ENCODE peak calls at places on chromosomes 13 and 19, in five cellular contexts. J, D, C, W and L are unnamed samples. For H3K9me3, the result is how much of the 10 kb centered on the place peaks cover.

GRCh38 chr19:28341810-28342350 is 871.1 kb downstream of the UQCRFS1 start:
- DNase-seq in J (no peak), D (no peak), C (no peak), W (no peak), L (no peak)

GRCh38 chr19:46489445-46490272 is 6.0 kb downstream of the PNMA8B start:
- DNase-seq in J (no peak), D (no peak), C (no peak), W (peak), L (no peak)

GRCh38 chr19:48837081-48837524 is 812 bp upstream of the HSD17B14 start:
- DNase-seq in J (peak), D (no peak), C (no peak), W (peak), L (peak)

GRCh38 chr13:74825170-74825948 is 656.6 kb downstream of the TBC1D4 start:
- DNase-seq in J (no peak), D (no peak), C (no peak), W (no peak), L (no peak)

GRCh38 chr19:40392894-40393517 is 3.0 kb upstream of the HIPK4 start:
- DNase-seq in J (peak), D (peak), C (no peak), W (no peak), L (peak)

GRCh38 chr13:34152996-34153395 is 335.0 kb downstream of the RFC3 start:
- DNase-seq in J (no peak), D (no peak), C (no peak), W (no peak), L (no peak)

GRCh38 chr19:43966079-43966694 is 15.2 kb downstream of the ZNF221 start:
- DNase-seq in J (no peak), D (no peak), C (no peak), W (no peak), L (no peak)

GRCh38 chr19:10135551-10136334 is 16.0 kb upstream of the EIF3G start:
- DNase-seq in J (no peak), D (no peak), C (no peak), W (no peak), L (no peak)

GRCh38 chr13:43425234-43425633 is 361.5 kb downstream of the ENOX1 start:
- DNase-seq in J (no peak), D (no peak), C (no peak), W (no peak), L (no peak)

GRCh38 chr19:23318143-23318542 is 67.9 kb upstream of the ZNF724 start:
- DNase-seq in J (no peak), D (no peak), C (no peak), W (no peak), L (no peak)

GRCh38 chr19:1945899-1946298 is 4.9 kb downstream of the CSNK1G2 start:
- DNase-seq in J (peak), D (peak), C (no peak), W (no peak), L (no peak)

GRCh38 chr19:48926909-48927308 is 6.6 kb upstream of the DHDH start:
- DNase-seq in J (no peak), D (no peak), C (peak), W (peak), L (peak)

GRCh38 chr13:66159526-66159925 is 1070.6 kb downstream of the PCDH9 start:
- DNase-seq in J (no peak), D (no peak), C (no peak), W (no peak), L (no peak)

DNA sequence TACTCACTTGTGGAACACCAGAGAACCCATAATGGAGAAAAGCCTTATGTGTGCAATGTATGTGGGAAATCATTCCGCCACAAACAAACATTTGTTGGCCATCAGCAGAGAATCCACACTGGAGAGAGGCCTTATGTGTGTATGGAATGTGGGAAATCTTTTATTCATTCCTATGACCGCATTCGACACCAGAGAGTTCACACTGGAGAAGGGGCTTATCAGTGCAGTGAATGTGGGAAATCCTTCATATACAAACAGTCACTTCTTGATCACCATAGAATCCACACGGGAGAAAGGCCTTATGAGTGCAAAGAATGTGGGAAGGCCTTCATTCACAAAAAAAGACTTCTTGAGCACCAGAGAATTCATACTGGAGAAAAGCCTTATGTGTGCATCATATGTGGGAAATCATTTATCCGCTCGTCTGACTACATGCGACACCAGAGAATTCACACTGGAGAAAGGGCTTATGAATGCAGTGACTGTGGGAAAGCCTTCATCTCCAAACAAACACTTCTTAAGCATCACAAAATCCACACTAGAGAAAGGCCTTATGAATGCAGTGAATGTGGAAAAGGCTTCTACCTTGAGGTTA is 10.9 kb downstream of the ZNF549 start:
- DNase-seq in J (no peak), D (no peak), C (no peak), W (no peak), L (no peak)
- H3K9me3 ChIP-seq in J (under half), D (under half), C (under half), W (half or more), L (under half)

DNA sequence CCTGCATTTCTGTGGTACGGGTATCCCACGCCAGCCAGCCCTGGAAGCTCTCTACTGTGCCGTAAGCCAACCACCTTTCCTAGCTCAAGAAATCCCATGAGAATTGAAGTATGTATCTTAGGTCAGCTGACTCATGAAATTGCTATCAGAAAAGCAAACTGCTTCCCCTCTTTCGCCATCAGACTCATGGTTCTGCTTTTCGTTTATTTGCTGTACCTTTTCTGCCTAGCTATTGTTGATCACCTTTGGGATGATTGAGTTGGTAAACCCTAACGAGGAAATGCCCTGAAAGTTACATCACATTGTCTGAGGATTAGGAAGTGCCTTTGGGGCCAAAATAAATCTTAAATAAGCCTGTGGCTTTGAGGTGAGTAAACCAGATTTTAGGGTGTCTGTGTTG is at the start of gene ADGRE3:
- DNase-seq in J (peak), D (no peak), C (no peak), W (no peak), L (no peak)
- H3K9me3 ChIP-seq in J (under half), D (under half), C (under half), W (under half), L (under half)

GRCh38 chr19:3684817-3685410 is 15.4 kb downstream of the PIP5K1C start:
- DNase-seq in J (no peak), D (no peak), C (no peak), W (no peak), L (no peak)
- H3K9me3 ChIP-seq in J (under half), D (under half), C (under half), W (under half), L (under half)

GRCh38 chr13:20501139-20501538 is 24.5 kb downstream of the CRYL1 start:
- DNase-seq in J (no peak), D (no peak), C (no peak), W (no peak), L (no peak)
- H3K9me3 ChIP-seq in J (under half), D (under half), C (under half), W (under half), L (under half)

GRCh38 chr19:8168537-8168936 is 19.1 kb upstream of the FBN3 start:
- DNase-seq in J (no peak), D (no peak), C (no peak), W (no peak), L (no peak)
- H3K9me3 ChIP-seq in J (under half), D (under half), C (under half), W (under half), L (under half)